ENCODE peak calls at places on chromosomes 1 and 21, in four cellular contexts. One of them, this sample, is unnamed.

GRCh38 chr1:203797216-203797615 is 1.8 kb downstream of the ZBED6 start:
- DNase-seq in spleen: no peak
- DNase-seq in psoas muscle: no peak
- DNase-seq in adrenal gland: no peak
- DNase-seq in this sample: no peak

GRCh38 chr21:36431252-36431651 is 46.1 kb downstream of the CHAF1B start:
- DNase-seq in spleen: no peak
- DNase-seq in psoas muscle: no peak
- DNase-seq in adrenal gland: no peak
- DNase-seq in this sample: no peak

GRCh38 chr1:5844442-5844841 is 147.8 kb downstream of the NPHP4 start:
- DNase-seq in adrenal gland: no peak
- DNase-seq in psoas muscle: no peak
- DNase-seq in spleen: no peak
- DNase-seq in this sample: no peak

GRCh38 chr1:20322825-20323612 is 32.3 kb downstream of the VWA5B1 start:
- DNase-seq in psoas muscle: no peak
- DNase-seq in adrenal gland: no peak
- DNase-seq in spleen: peak
- DNase-seq in this sample: no peak

GRCh38 chr1:230797376-230798186 is 50.4 kb downstream of the CAPN9 start:
- DNase-seq in spleen: no peak
- DNase-seq in adrenal gland: peak
- DNase-seq in psoas muscle: peak
- DNase-seq in this sample: peak

GRCh38 chr1:169484683-169485426 is 889 bp downstream of the SLC19A2 start:
- DNase-seq in spleen: no peak
- DNase-seq in adrenal gland: peak
- DNase-seq in psoas muscle: peak
- DNase-seq in this sample: peak

GRCh38 chr1:30373471-30374399 is 349.6 kb downstream of the MATN1 start:
- DNase-seq in psoas muscle: no peak
- DNase-seq in adrenal gland: no peak
- DNase-seq in spleen: no peak
- DNase-seq in this sample: no peak

GRCh38 chr1:48115835-48116234 is 106.7 kb upstream of the SLC5A9 start:
- DNase-seq in psoas muscle: no peak
- DNase-seq in adrenal gland: no peak
- DNase-seq in spleen: no peak
- DNase-seq in this sample: no peak

GRCh38 chr1:38279148-38279547 is 232.6 kb upstream of the POU3F1 start:
- DNase-seq in psoas muscle: no peak
- DNase-seq in spleen: no peak
- DNase-seq in adrenal gland: no peak
- DNase-seq in this sample: no peak

GRCh38 chr21:36630485-36631206 is 68.3 kb upstream of the SIM2 start:
- DNase-seq in adrenal gland: peak
- DNase-seq in spleen: no peak
- DNase-seq in psoas muscle: peak
- DNase-seq in this sample: peak

DNA sequence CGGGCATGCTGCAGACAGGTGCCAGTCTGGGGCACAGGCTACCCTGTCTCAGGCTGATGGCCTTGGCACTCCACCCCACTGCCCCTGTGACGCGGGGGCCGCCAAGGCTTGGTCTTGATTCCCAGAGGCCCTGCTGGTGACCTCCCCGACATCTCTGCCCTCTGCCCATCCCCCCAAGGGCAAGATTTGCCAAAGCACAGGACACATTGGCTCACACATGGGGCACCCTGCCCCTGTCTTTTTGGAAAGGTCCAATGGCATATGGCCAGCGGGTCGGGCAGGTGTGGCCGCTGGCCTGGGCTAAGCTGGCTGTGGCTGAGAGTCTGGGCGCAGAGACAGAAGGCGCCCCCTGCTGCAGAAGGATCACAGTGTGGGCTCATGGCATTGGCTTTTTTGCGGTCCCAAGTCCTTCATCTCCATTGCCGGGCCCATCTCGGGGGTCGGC is 4.6 kb downstream of the MIB2 start:
- DNase-seq in psoas muscle: peak
- DNase-seq in spleen: no peak
- DNase-seq in adrenal gland: no peak
- DNase-seq in this sample: no peak
- TF ChIP-seq CTCF in psoas muscle: peak
- TF ChIP-seq CTCF in spleen: peak
- TF ChIP-seq CTCF in adrenal gland: no peak
- TF ChIP-seq CTCF in this sample: no peak

DNA sequence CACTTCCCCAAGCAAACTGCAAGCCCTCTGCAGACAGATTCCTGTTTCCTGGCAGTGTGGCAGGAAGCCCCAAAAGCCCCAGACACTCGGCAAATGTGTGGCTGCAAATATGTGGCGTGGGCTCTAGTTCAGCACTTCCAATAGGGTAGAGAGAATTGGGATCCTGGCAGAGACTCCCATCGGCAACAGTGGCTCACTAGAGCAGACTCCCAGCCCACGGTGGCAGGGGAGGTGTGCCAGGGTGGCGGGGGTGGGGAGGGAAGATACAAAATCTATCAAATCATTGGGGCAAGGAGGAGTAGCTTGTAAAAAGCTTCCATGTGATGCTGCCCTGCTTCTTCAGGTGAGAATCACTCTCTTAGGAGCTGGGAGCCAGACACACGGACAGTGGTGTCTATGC is 25.9 kb downstream of the COL16A1 start:
- DNase-seq in adrenal gland: no peak
- DNase-seq in psoas muscle: no peak
- DNase-seq in spleen: no peak
- DNase-seq in this sample: no peak
- TF ChIP-seq CTCF in adrenal gland: no peak
- TF ChIP-seq CTCF in psoas muscle: no peak
- TF ChIP-seq CTCF in spleen: no peak
- TF ChIP-seq CTCF in this sample: no peak

GRCh38 chr1:46556822-46557221 is 5.4 kb upstream of the KNCN start:
- DNase-seq in psoas muscle: no peak
- DNase-seq in spleen: no peak
- DNase-seq in adrenal gland: no peak
- DNase-seq in this sample: peak
- TF ChIP-seq CTCF in psoas muscle: no peak
- TF ChIP-seq CTCF in spleen: no peak
- TF ChIP-seq CTCF in adrenal gland: no peak
- TF ChIP-seq CTCF in this sample: no peak

DNA sequence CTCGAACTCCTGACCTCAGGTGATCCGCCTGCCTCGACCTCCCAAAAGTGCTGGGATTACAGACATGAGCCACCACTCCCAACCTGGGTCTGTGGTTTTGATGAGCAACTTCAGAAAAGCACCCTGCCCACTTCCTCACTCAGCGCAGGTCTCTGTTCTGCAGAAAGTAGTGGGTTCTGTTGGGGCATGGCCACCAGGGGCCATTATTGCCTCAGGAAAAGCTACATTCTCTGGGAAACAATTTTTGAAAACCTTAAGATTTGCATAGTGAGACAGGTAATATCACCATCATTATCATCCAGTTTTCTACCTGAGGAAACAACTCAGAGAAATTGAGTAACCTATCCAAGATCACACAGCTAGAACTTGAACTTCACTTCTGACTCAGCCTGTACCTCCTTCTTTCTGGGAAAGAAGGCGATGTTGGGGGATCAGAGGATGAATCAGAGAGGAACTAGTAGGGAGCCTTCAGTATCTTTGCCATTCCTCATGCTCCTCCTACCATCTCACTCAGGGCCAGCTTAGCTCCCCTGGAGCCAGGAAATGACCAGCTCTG is 7.1 kb upstream of the NES start:
- DNase-seq in spleen: no peak
- DNase-seq in adrenal gland: no peak
- DNase-seq in psoas muscle: no peak
- DNase-seq in this sample: no peak
- TF ChIP-seq CTCF in spleen: no peak
- TF ChIP-seq CTCF in adrenal gland: no peak
- TF ChIP-seq CTCF in psoas muscle: no peak
- TF ChIP-seq CTCF in this sample: no peak

DNA sequence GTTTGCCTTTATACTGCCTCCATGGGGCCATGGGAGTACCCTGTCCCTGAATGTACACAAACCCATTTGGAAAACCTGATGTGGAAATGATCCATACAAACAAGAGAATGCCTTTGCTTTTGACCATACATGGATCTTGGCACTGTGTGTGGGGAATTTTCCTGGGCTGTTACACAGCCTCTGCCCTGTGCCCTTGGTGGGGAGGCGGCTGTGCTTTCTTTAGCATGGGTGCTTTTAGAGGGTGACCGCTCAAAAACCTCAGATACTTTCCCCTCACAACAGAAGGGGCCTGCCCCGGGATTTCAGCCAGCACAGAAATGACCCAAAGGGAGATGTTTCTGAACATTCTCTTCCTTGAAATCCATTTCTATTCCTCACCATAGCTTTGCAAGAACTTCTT is 194.8 kb downstream of the LMO4 start:
- DNase-seq in adrenal gland: no peak
- DNase-seq in psoas muscle: no peak
- DNase-seq in spleen: no peak
- DNase-seq in this sample: no peak
- TF ChIP-seq CTCF in adrenal gland: no peak
- TF ChIP-seq CTCF in psoas muscle: no peak
- TF ChIP-seq CTCF in spleen: no peak
- TF ChIP-seq CTCF in this sample: no peak

DNA sequence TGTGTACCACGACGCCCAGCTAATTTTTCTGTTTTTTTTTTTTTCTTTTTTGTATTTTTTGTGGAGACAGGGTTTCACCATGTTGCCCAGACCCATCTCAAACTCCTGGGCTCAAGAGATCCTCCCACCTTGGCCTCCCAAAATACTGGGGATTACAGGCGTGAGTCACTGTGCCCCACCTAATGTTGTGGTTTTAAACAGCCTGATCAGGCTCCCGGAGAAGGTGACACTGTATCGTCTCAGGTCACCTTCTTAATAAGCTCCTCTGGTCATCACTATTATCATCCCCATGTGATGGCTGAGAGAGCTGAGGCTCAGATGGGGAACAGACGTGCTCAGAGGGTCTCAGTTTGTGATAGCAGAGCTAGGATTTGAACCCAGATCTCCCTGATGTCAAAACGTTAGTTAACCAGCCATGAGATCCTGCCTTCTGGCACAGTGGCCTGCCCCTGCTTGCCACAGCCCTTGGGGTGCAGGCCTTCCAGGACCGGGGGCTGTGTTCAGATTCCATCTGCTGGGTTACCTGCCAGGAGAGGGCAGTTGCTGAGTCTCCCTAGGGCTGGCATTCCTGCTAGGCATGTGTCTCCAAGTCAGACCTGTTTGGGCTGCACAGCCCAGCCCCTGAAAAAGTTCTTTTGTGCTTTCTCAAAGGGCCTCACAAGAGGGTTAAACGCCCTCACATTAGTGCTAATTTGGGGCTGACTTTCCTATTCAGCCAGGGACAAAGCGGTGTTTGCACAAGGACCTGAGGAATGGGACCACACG is 32.7 kb upstream of the GRHL3 start:
- DNase-seq in psoas muscle: no peak
- DNase-seq in adrenal gland: no peak
- DNase-seq in spleen: no peak
- DNase-seq in this sample: no peak
- TF ChIP-seq CTCF in psoas muscle: no peak
- TF ChIP-seq CTCF in adrenal gland: no peak
- TF ChIP-seq CTCF in spleen: no peak
- TF ChIP-seq CTCF in this sample: no peak

This sample was measured in Calu3.